ENCODE peak calls at places on chromosomes 4 and X, in ten cellular contexts. X is C1 segment of cervical spinal cord; U is lung microvascular endothelial cell; N is NCI-H2081; D is cortex of kidney; B is neuronal stem cell; A is stimulated activated CD8-positive, alpha-beta memory T cell treated with anti-CD3 and anti-CD28 coated beads, Interleukin-4, amount 100 ng/mL, for 4 hours; R is NCI-H1417; T is posterior cingulate gyrus; Z is iris pigment epithelial cell. V is an unnamed sample.
A peak's percentile ranks its signal among the peaks of the same experiment; 100 is the strongest.

GRCh38 chrX:69032601-69033000 is 132.7 kb downstream of the PJA1 start:
- DNase-seq in T (peak; percentile 49), B (no peak), N (no peak), Z (no peak), X (no peak), U (no peak), D (no peak), R (no peak), A (no peak), V (no peak)

GRCh38 chr4:8414377-8414776 is 26.1 kb downstream of the ACOX3 start:
- DNase-seq in N (no peak), U (no peak), R (no peak), X (no peak), T (no peak), Z (no peak), B (no peak), A (no peak), D (no peak), V (no peak)

GRCh38 chr4:100982345-100982744 is 365.0 kb downstream of the PPP3CA start:
- DNase-seq in T (no peak), Z (no peak), U (no peak), D (no peak), N (no peak), X (no peak), A (no peak), R (no peak), B (no peak), V (no peak)

GRCh38 chr4:141636077-141636770 is at the start of gene IL15:
- DNase-seq in T (peak; percentile 89), Z (peak; percentile 75), R (peak; percentile 86), N (peak; percentile 10), U (peak; percentile 50), A (peak; percentile 51), X (no peak), D (peak; percentile 29), B (peak; percentile 30), V (peak; percentile 45)

GRCh38 chrX:487836-488235 is 101.1 kb upstream of the PPP2R3B start:
- DNase-seq in D (no peak), N (no peak), T (no peak), U (no peak), B (no peak), Z (no peak), A (no peak), X (no peak), R (no peak), V (no peak)

GRCh38 chr4:138405439-138405838 is 163.3 kb upstream of the SLC7A11 start:
- DNase-seq in D (no peak), U (no peak), A (no peak), X (no peak), N (no peak), Z (peak; percentile 44), T (no peak), B (no peak), R (no peak), V (peak; percentile 9)

GRCh38 chr4:14520171-14520570 is 482.1 kb upstream of the CPEB2 start:
- DNase-seq in B (no peak), T (no peak), N (no peak), A (no peak), U (no peak), Z (peak; percentile 41), D (no peak), X (no peak), R (no peak), V (peak; percentile 10)

GRCh38 chr4:667545-667925 is 6.5 kb downstream of the ATP5ME start:
- DNase-seq in X (no peak), R (no peak), N (no peak), D (no peak), U (no peak), Z (no peak), A (no peak), T (peak; percentile 17), B (no peak), V (no peak)

GRCh38 chr4:24770111-24770584 is 25.2 kb upstream of the SOD3 start:
- DNase-seq in U (peak; percentile 9), X (no peak), D (no peak), A (no peak), B (no peak), T (no peak), Z (peak; percentile 83), N (no peak), R (no peak), V (peak; percentile 83)

GRCh38 chr4:144343143-144343755 is 202.7 kb upstream of the GYPA start:
- DNase-seq in D (no peak), B (no peak), N (no peak), R (no peak), T (no peak), Z (no peak), U (no peak), X (no peak), A (no peak), V (peak; percentile 48)

GRCh38 chr4:6198278-6198677 is 2.1 kb downstream of the JAKMIP1 start:
- DNase-seq in N (no peak), R (no peak), A (peak; percentile 64), X (no peak), D (no peak), T (no peak), Z (no peak), U (no peak), B (no peak), V (no peak)

GRCh38 chr4:154877110-154877760 is 96.2 kb downstream of the RBM46 start:
- DNase-seq in B (no peak), R (peak; percentile 63), X (no peak), A (no peak), T (no peak), D (no peak), N (no peak), Z (peak; percentile 71), U (peak; percentile 29), V (peak; percentile 72)

GRCh38 chr4:186149872-186150271 is 41.5 kb upstream of the CYP4V2 start:
- DNase-seq in B (no peak), Z (peak; percentile 13), D (no peak), R (no peak), U (no peak), X (no peak), N (no peak), T (peak; percentile 84), A (no peak), V (peak; percentile 80)

GRCh38 chr4:112947616-112948015 is 101.8 kb upstream of the ANK2 start:
- DNase-seq in R (no peak), A (no peak), B (no peak), Z (no peak), N (no peak), D (no peak), T (no peak), U (no peak), X (no peak), V (no peak)

GRCh38 chrX:130330146-130330545 is 9.6 kb upstream of the SLC25A14 start:
- DNase-seq in R (no peak), U (no peak), X (no peak), T (no peak), Z (no peak), D (no peak), B (no peak), N (no peak), A (no peak), V (no peak)

GRCh38 chr4:164109517-164109916 is 615.0 kb downstream of the TMA16 start:
- DNase-seq in D (no peak), X (no peak), Z (peak; percentile 2), N (no peak), T (no peak), A (no peak), R (no peak), U (no peak), B (no peak), V (no peak)

GRCh38 chr4:156673483-156673882 is 298.1 kb downstream of the PDGFC start:
- DNase-seq in X (no peak), A (no peak), Z (peak; percentile 74), D (no peak), T (no peak), N (no peak), R (no peak), B (no peak), U (no peak), V (peak; percentile 41)

GRCh38 chr4:13430834-13431568 is 53.1 kb downstream of the RAB28 start:
- DNase-seq in D (no peak), T (peak; percentile 45), U (no peak), X (no peak), Z (peak; percentile 10), R (no peak), N (no peak), B (no peak), A (no peak), V (no peak)

GRCh38 chr4:140635606-140636005 is 66.8 kb upstream of the UCP1 start:
- DNase-seq in U (peak; percentile 36), B (no peak), R (no peak), A (no peak), Z (peak; percentile 45), D (no peak), T (no peak), X (no peak), N (no peak), V (peak; percentile 37)

GRCh38 chr4:117093581-117093980 is 8.2 kb upstream of the TRAM1L1 start:
- DNase-seq in N (no peak), R (no peak), Z (no peak), T (no peak), D (no peak), X (no peak), A (no peak), B (no peak), U (peak; percentile 60), V (no peak)

GRCh38 chr4:14375816-14376215 is 626.5 kb upstream of the CPEB2 start:
- DNase-seq in D (no peak), Z (peak; percentile 70), X (no peak), A (no peak), N (no peak), R (no peak), T (no peak), U (no peak), B (no peak), V (peak; percentile 15)

GRCh38 chrX:50814701-50815476 is 895 bp upstream of the SHROOM4 start:
- DNase-seq in N (no peak), R (no peak), Z (peak; percentile 54), T (peak; percentile 95), B (no peak), U (no peak), A (no peak), D (no peak), X (no peak), V (no peak)

GRCh38 chr4:36392049-36392448 is 110.6 kb downstream of the DTHD1 start:
- DNase-seq in U (no peak), N (no peak), B (no peak), X (no peak), A (no peak), D (no peak), R (no peak), Z (peak; percentile 1), T (no peak), V (no peak)

GRCh38 chr4:74038161-74039064 is at the start of gene CXCL3:
- DNase-seq in N (peak; percentile 32), R (peak; percentile 63), D (peak; percentile 46), A (no peak), B (peak; percentile 56), Z (peak; percentile 63), U (peak; percentile 65), T (peak; percentile 90), X (no peak), V (peak; percentile 74)

GRCh38 chr4:141642068-141642467 is 5.7 kb downstream of the IL15 start:
- DNase-seq in T (no peak), Z (no peak), X (no peak), U (no peak), N (no peak), A (no peak), D (no peak), B (no peak), R (no peak), V (no peak)

GRCh38 chrX:11290673-11291072 is 2.5 kb upstream of the AMELX start:
- DNase-seq in T (no peak), R (no peak), U (no peak), N (no peak), B (no peak), X (no peak), Z (no peak), A (no peak), D (no peak), V (no peak)

GRCh38 chr4:37767546-37767945 is 58.9 kb upstream of the PGM2 start:
- DNase-seq in N (peak; percentile 58), D (no peak), Z (peak; percentile 80), X (no peak), T (no peak), B (no peak), A (no peak), U (peak; percentile 70), R (peak; percentile 50), V (peak; percentile 35)

GRCh38 chr4:15162465-15163283 is 160.4 kb downstream of the CPEB2 start:
- DNase-seq in B (no peak), D (no peak), R (no peak), Z (peak; percentile 65), U (peak; percentile 61), X (no peak), A (no peak), N (no peak), T (no peak), V (peak; percentile 68)